ENCODE peak calls at places on chromosomes 2 and 18, in nine cellular contexts. R is ovary; Z is stimulated activated naive CD8-positive, alpha-beta T cell treated with anti-CD3 and anti-CD28 coated beads, Interleukin-15, amount 100 ng/mL, for 72 hours; E is stimulated activated effector memory CD8-positive, alpha-beta T cell treated with anti-CD3 and anti-CD28 coated beads, Interleukin-12 subunit alpha, Interleukin-12 subunit beta, amount 100 ng/mL, for 72 hours; G is activated CD8-positive, alpha-beta memory T cell treated with anti-CD3 and anti-CD28 coated beads, Interleukin-2, amount 50 U/mL, for 4 hours; U is activated naive CD4-positive, alpha-beta T cell treated with anti-CD3 and anti-CD28 coated beads, Interleukin-2, amount 50 U/mL, for 16 hours; H is mammary epithelial cell; P is stimulated activated CD4-positive, alpha-beta T cell treated with anti-CD3 and anti-CD28 coated beads, Interleukin-2, amount 100 ng/mL, for 48 hours; X is kidney tubule cell. K is an unnamed sample.

GRCh38 chr18:39799010-39799409 is 2156.0 kb upstream of the PIK3C3 start:
- DNase-seq in R (no peak), Z (no peak), E (no peak), G (no peak), U (no peak), H (peak; percentile 40), P (no peak), X (peak; percentile 30), K (no peak)

GRCh38 chr2:1282552-1282951 is 130.7 kb upstream of the TPO start:
- DNase-seq in R (peak; percentile 52), Z (no peak), E (no peak), G (no peak), U (no peak), H (no peak), P (no peak), X (peak; percentile 6), K (no peak)

GRCh38 chr2:134177351-134177931 is 76.4 kb upstream of the MGAT5 start:
- DNase-seq in R (no peak), Z (no peak), E (no peak), G (no peak), U (no peak), H (peak; percentile 69), P (no peak), X (peak; percentile 92), K (no peak)

GRCh38 chr2:237039301-237039906 is 46.3 kb upstream of the COPS8 start:
- DNase-seq in R (no peak), Z (no peak), E (no peak), G (no peak), U (no peak), H (no peak), P (no peak), X (no peak), K (no peak)

GRCh38 chr2:212726403-212726802 is 187.8 kb upstream of the ERBB4 start:
- DNase-seq in R (no peak), Z (no peak), E (no peak), G (no peak), U (no peak), H (peak; percentile 16), P (no peak), X (peak; percentile 95), K (no peak)

GRCh38 chr2:109399061-109399460 is 214.7 kb downstream of the SEPTIN10 start:
- DNase-seq in R (no peak), Z (no peak), E (no peak), G (no peak), U (no peak), H (no peak), P (no peak), X (no peak), K (no peak)

GRCh38 chr2:59389240-59389639 is 1148.1 kb upstream of the FANCL start:
- DNase-seq in R (no peak), Z (no peak), E (no peak), G (no peak), U (no peak), H (peak; percentile 42), P (no peak), X (peak; percentile 96), K (no peak)

GRCh38 chr18:62318613-62319012 is 6.5 kb upstream of the TNFRSF11A start:
- DNase-seq in R (no peak), Z (no peak), E (no peak), G (no peak), U (no peak), H (no peak), P (no peak), X (no peak), K (no peak)

GRCh38 chr2:235747868-235748144 is 254.0 kb downstream of the AGAP1 start:
- DNase-seq in R (no peak), Z (no peak), E (no peak), G (no peak), U (no peak), H (peak; percentile 38), P (no peak), X (no peak), K (no peak)

GRCh38 chr2:32772623-32773221 is 144.9 kb downstream of the TTC27 start:
- DNase-seq in R (no peak), Z (no peak), E (no peak), G (no peak), U (no peak), H (peak; percentile 19), P (no peak), X (peak; percentile 51), K (no peak)

GRCh38 chr2:200308421-200309295 is 2.2 kb downstream of the SPATS2L start:
- DNase-seq in R (no peak), Z (no peak), E (no peak), G (no peak), U (no peak), H (peak; percentile 25), P (no peak), X (peak; percentile 31), K (no peak)

GRCh38 chr18:36942264-36942663 is 113.3 kb downstream of the KIAA1328 start:
- DNase-seq in R (no peak), Z (peak; percentile 4), E (no peak), G (no peak), U (no peak), H (peak; percentile 23), P (no peak), X (peak; percentile 54), K (peak; percentile 45)

GRCh38 chr2:202339052-202339870 is 36.9 kb upstream of the BMPR2 start:
- DNase-seq in R (no peak), Z (no peak), E (no peak), G (no peak), U (no peak), H (peak; percentile 53), P (no peak), X (peak; percentile 13), K (no peak)

GRCh38 chr2:67616749-67617148 is 219.6 kb downstream of the ETAA1 start:
- DNase-seq in R (no peak), Z (no peak), E (no peak), G (no peak), U (no peak), H (no peak), P (no peak), X (no peak), K (no peak)

GRCh38 chr2:84338069-84338468 is 121.0 kb downstream of the SUCLG1 start:
- DNase-seq in R (no peak), Z (no peak), E (no peak), G (no peak), U (no peak), H (no peak), P (no peak), X (no peak), K (no peak)

GRCh38 chr18:25998461-25998860 is 92.0 kb downstream of the SS18 start:
- DNase-seq in R (no peak), Z (no peak), E (no peak), G (no peak), U (no peak), H (no peak), P (no peak), X (peak; percentile 11), K (no peak)

GRCh38 chr2:25371253-25372241 is 29.8 kb upstream of the DNMT3A start:
- DNase-seq in R (no peak), Z (no peak), E (no peak), G (peak; percentile 4), U (no peak), H (no peak), P (no peak), X (no peak), K (no peak)

GRCh38 chr2:21690005-21690404 is 566.2 kb downstream of the TDRD15 start:
- DNase-seq in R (no peak), Z (no peak), E (no peak), G (no peak), U (no peak), H (no peak), P (no peak), X (no peak), K (no peak)

GRCh38 chr2:101961287-101962242 is 30.2 kb upstream of the IL1R2 start:
- DNase-seq in R (peak; percentile 92), Z (no peak), E (no peak), G (no peak), U (no peak), H (no peak), P (no peak), X (no peak), K (no peak)

GRCh38 chr2:127586136-127586535 is 50.7 kb downstream of the MYO7B start:
- DNase-seq in R (no peak), Z (no peak), E (no peak), G (no peak), U (no peak), H (no peak), P (no peak), X (no peak), K (no peak)

GRCh38 chr2:105919191-105919811 is 174.6 kb downstream of the NCK2 start:
- DNase-seq in R (no peak), Z (no peak), E (no peak), G (no peak), U (no peak), H (peak; percentile 87), P (no peak), X (peak; percentile 61), K (no peak)

GRCh38 chr2:26099933-26100332 is 66.0 kb downstream of the RAB10 start:
- DNase-seq in R (no peak), Z (no peak), E (no peak), G (no peak), U (no peak), H (no peak), P (no peak), X (no peak), K (no peak)

GRCh38 chr2:1564506-1564905 is 151.2 kb downstream of the TPO start:
- DNase-seq in R (no peak), Z (no peak), E (no peak), G (no peak), U (no peak), H (no peak), P (no peak), X (no peak), K (no peak)

GRCh38 chr2:105515581-105516415 is 116.9 kb upstream of the FHL2 start:
- DNase-seq in R (no peak), Z (no peak), E (no peak), G (no peak), U (no peak), H (peak; percentile 35), P (no peak), X (no peak), K (no peak)

GRCh38 chr2:171365232-171365631 is 68.6 kb downstream of the METTL8 start:
- DNase-seq in R (no peak), Z (no peak), E (no peak), G (no peak), U (no peak), H (peak; percentile 71), P (no peak), X (peak; percentile 18), K (no peak)

GRCh38 chr2:168470188-168470879 is 14.3 kb downstream of the CERS6 start:
- DNase-seq in R (no peak), Z (no peak), E (no peak), G (no peak), U (no peak), H (no peak), P (no peak), X (no peak), K (no peak)

GRCh38 chr2:151238527-151239487 is 22.9 kb downstream of the RBM43 start:
- DNase-seq in R (peak; percentile 26), Z (peak; percentile 30), E (peak; percentile 54), G (no peak), U (peak; percentile 22), H (peak; percentile 51), P (peak; percentile 34), X (peak; percentile 69), K (no peak)

GRCh38 chr2:197310940-197311485 is 433 bp upstream of the ANKRD44 start:
- DNase-seq in R (no peak), Z (no peak), E (no peak), G (no peak), U (no peak), H (no peak), P (no peak), X (peak; percentile 7), K (no peak)

GRCh38 chr18:58520964-58521363 is 107.9 kb downstream of the ALPK2 start:
- DNase-seq in R (no peak), Z (no peak), E (no peak), G (no peak), U (no peak), H (peak; percentile 63), P (no peak), X (peak; percentile 83), K (no peak)

GRCh38 chr2:36697424-36698066 is 1.0 kb downstream of the VIT start:
- DNase-seq in R (no peak), Z (no peak), E (no peak), G (no peak), U (no peak), H (no peak), P (no peak), X (no peak), K (no peak)

GRCh38 chr2:134590679-134591078 is 128.1 kb downstream of the TMEM163 start:
- DNase-seq in R (no peak), Z (no peak), E (no peak), G (no peak), U (no peak), H (peak; percentile 37), P (no peak), X (no peak), K (no peak)

K was measured in CD4-positive, CD25-positive, alpha-beta regulatory T cell.